ENCODE peak calls at places on chromosome X, in six cellular contexts. N, B, Z, T, A and C are unnamed samples.

GRCh38 chrX:2829469-2830246 is 928 bp downstream of the GYG2 start:
- DNase-seq in N (no peak), B (no peak), Z (no peak), T (no peak), A (no peak), C (no peak)

GRCh38 chrX:18661273-18661672 is 10.6 kb downstream of the RS1 start:
- DNase-seq in N (no peak), B (no peak), Z (no peak), T (no peak), A (no peak), C (no peak)

GRCh38 chrX:70494441-70494840 is 49.8 kb downstream of the DLG3 start:
- DNase-seq in N (no peak), B (no peak), Z (no peak), T (peak), A (no peak), C (no peak)

GRCh38 chrX:39388730-39389129 is 587.5 kb downstream of the MID1IP1 start:
- DNase-seq in N (no peak), B (no peak), Z (no peak), T (no peak), A (no peak), C (no peak)

GRCh38 chrX:78595901-78596502 is 63.1 kb downstream of the RTL3 start:
- DNase-seq in N (no peak), B (peak), Z (peak), T (no peak), A (no peak), C (peak)

GRCh38 chrX:155718964-155719586 is 106.3 kb upstream of the TMLHE start:
- DNase-seq in N (no peak), B (peak), Z (peak), T (no peak), A (no peak), C (peak)

GRCh38 chrX:94524867-94525266 is 850.9 kb downstream of the FAM133A start:
- DNase-seq in N (no peak), B (peak), Z (no peak), T (no peak), A (no peak), C (no peak)

GRCh38 chrX:20527458-20528099 is 260.9 kb upstream of the RPS6KA3 start:
- DNase-seq in N (no peak), B (peak), Z (peak), T (no peak), A (no peak), C (peak)

GRCh38 chrX:106898462-106898861 is 4.7 kb downstream of the RIPPLY1 start:
- DNase-seq in N (peak), B (peak), Z (peak), T (peak), A (no peak), C (peak)

GRCh38 chrX:63275127-63275526 is 76.0 kb downstream of the SPIN4 start:
- DNase-seq in N (peak), B (peak), Z (peak), T (peak), A (no peak), C (peak)

GRCh38 chrX:83934220-83934619 is 73.3 kb downstream of the CYLC1 start:
- DNase-seq in N (no peak), B (no peak), Z (no peak), T (no peak), A (no peak), C (no peak)

GRCh38 chrX:129831486-129831885 is 12.2 kb downstream of the ZDHHC9 start:
- DNase-seq in N (no peak), B (no peak), Z (no peak), T (no peak), A (no peak), C (no peak)

GRCh38 chrX:120251471-120252011 is 929 bp downstream of the ZBTB33 start:
- DNase-seq in N (no peak), B (peak), Z (peak), T (peak), A (peak), C (peak)

GRCh38 chrX:130299279-130300009 is 30.7 kb upstream of the ZNF280C start:
- DNase-seq in N (no peak), B (peak), Z (no peak), T (no peak), A (no peak), C (no peak)

GRCh38 chrX:154012336-154012991 is 7.2 kb downstream of the IRAK1 start:
- DNase-seq in N (no peak), B (no peak), Z (peak), T (no peak), A (peak), C (no peak)

GRCh38 chrX:40213092-40213491 is 115.3 kb upstream of the BCOR start:
- DNase-seq in N (no peak), B (no peak), Z (no peak), T (no peak), A (no peak), C (no peak)

GRCh38 chrX:106649523-106650428 is 38.0 kb downstream of the RADX start:
- DNase-seq in N (peak), B (peak), Z (no peak), T (no peak), A (no peak), C (no peak)

GRCh38 chrX:39402158-39402557 is 600.9 kb downstream of the MID1IP1 start:
- DNase-seq in N (no peak), B (no peak), Z (no peak), T (no peak), A (no peak), C (no peak)

GRCh38 chrX:63751481-63751880 is 33.5 kb downstream of the ARHGEF9 start:
- DNase-seq in N (no peak), B (no peak), Z (no peak), T (no peak), A (peak), C (no peak)

GRCh38 chrX:2445662-2446623 is 54.8 kb downstream of the DHRSX start:
- DNase-seq in N (no peak), B (no peak), Z (no peak), T (no peak), A (no peak), C (no peak)

GRCh38 chrX:24676403-24677024 is 17.2 kb upstream of the POLA1 start:
- DNase-seq in N (no peak), B (no peak), Z (no peak), T (no peak), A (no peak), C (no peak)

GRCh38 chrX:13666836-13667235 is 13.9 kb downstream of the TCEANC start:
- DNase-seq in N (no peak), B (no peak), Z (no peak), T (no peak), A (peak), C (no peak)

GRCh38 chrX:104806346-104806745 is 240.3 kb downstream of the IL1RAPL2 start:
- DNase-seq in N (no peak), B (no peak), Z (no peak), T (no peak), A (no peak), C (no peak)

GRCh38 chrX:150182176-150182575 is 180.9 kb upstream of the MAMLD1 start:
- DNase-seq in N (no peak), B (no peak), Z (no peak), T (no peak), A (no peak), C (no peak)

GRCh38 chrX:3603026-3603661 is 110.3 kb downstream of the PRKX start:
- DNase-seq in N (no peak), B (no peak), Z (no peak), T (no peak), A (no peak), C (no peak)

GRCh38 chrX:150573702-150574101 is 5.3 kb downstream of the MTM1 start:
- DNase-seq in N (no peak), B (no peak), Z (no peak), T (no peak), A (no peak), C (no peak)

GRCh38 chrX:11137543-11138139 is 26.5 kb downstream of the HCCS start:
- DNase-seq in N (no peak), B (peak), Z (peak), T (peak), A (no peak), C (peak)

GRCh38 chrX:54066841-54067240 is 22.6 kb upstream of the PHF8 start:
- DNase-seq in N (no peak), B (no peak), Z (peak), T (peak), A (no peak), C (peak)

GRCh38 chrX:154529206-154529612 is 13.2 kb upstream of the FAM3A start:
- DNase-seq in N (no peak), B (no peak), Z (no peak), T (peak), A (no peak), C (peak)

GRCh38 chrX:12922600-12922919 is 16.1 kb downstream of the TLR8 start:
- DNase-seq in N (no peak), B (no peak), Z (no peak), T (no peak), A (no peak), C (no peak)

GRCh38 chrX:119218198-119218597 is 17.9 kb upstream of the PGRMC1 start:
- DNase-seq in N (no peak), B (no peak), Z (no peak), T (peak), A (no peak), C (peak)
- TF ChIP-seq CTCF in N (no peak), B (peak), Z (peak), T (peak), A (no peak), C (peak)

GRCh38 chrX:49230500-49231232 is 2.5 kb downstream of the CACNA1F start:
- DNase-seq in N (no peak), B (peak), Z (no peak), T (no peak), A (peak), C (no peak)
- TF ChIP-seq CTCF in N (peak), B (peak), Z (no peak), T (no peak), A (no peak), C (peak)

GRCh38 chrX:123906557-123907316 is 46.9 kb downstream of the XIAP start:
- DNase-seq in N (no peak), B (no peak), Z (no peak), T (no peak), A (no peak), C (no peak)

GRCh38 chrX:123905334-123905733 is 45.5 kb downstream of the XIAP start:
- DNase-seq in N (no peak), B (no peak), Z (no peak), T (no peak), A (no peak), C (no peak)

GRCh38 chrX:123909498-123909897 is 49.6 kb downstream of the XIAP start:
- DNase-seq in N (no peak), B (no peak), Z (peak), T (no peak), A (no peak), C (peak)
- TF ChIP-seq CTCF in N (no peak), B (no peak), Z (no peak), T (no peak), A (no peak), C (no peak)

DNA sequence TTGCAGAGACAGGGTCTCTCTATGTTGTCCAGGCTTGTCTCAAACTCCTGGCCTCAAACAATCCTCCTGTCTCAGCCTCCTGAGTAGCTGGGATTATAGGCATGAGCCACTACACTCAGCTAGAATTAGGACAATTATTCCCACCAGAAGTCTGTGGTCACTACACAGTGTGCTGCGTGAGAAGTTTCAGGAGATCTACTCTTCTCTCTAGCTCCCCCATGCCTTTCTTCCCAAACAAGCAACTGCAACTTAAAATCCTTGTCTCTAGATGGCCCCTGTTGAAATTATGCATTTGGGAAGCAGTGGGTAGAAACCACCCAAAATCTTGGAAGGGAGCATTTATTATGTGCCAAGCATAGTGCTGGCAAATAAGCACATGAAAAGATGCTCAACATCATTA is 21.1 kb upstream of the MAP7D3 start:
- DNase-seq in N (no peak), B (no peak), Z (peak), T (no peak), A (no peak), C (peak)
- TF ChIP-seq CTCF in N (no peak), B (no peak), Z (peak), T (peak), A (no peak), C (no peak)

GRCh38 chrX:111444881-111445280 is 32.9 kb upstream of the DCX start:
- DNase-seq in N (no peak), B (peak), Z (no peak), T (no peak), A (no peak), C (no peak)

GRCh38 chrX:111445485-111445884 is 33.5 kb upstream of the DCX start:
- DNase-seq in N (no peak), B (peak), Z (peak), T (peak), A (no peak), C (peak)

GRCh38 chrX:111442791-111443190 is 30.8 kb upstream of the DCX start:
- DNase-seq in N (no peak), B (no peak), Z (no peak), T (no peak), A (no peak), C (no peak)

GRCh38 chrX:111447298-111447697 is 35.3 kb upstream of the DCX start:
- DNase-seq in N (no peak), B (peak), Z (no peak), T (no peak), A (no peak), C (peak)
- TF ChIP-seq CTCF in N (peak), B (peak), Z (no peak), T (no peak), A (no peak), C (no peak)

GRCh38 chrX:112669834-112670233 is 9.9 kb downstream of the LHFPL1 start:
- DNase-seq in N (no peak), B (no peak), Z (no peak), T (no peak), A (no peak), C (no peak)
- TF ChIP-seq CTCF in N (no peak), B (no peak), Z (no peak), T (no peak), A (no peak), C (no peak)

DNA sequence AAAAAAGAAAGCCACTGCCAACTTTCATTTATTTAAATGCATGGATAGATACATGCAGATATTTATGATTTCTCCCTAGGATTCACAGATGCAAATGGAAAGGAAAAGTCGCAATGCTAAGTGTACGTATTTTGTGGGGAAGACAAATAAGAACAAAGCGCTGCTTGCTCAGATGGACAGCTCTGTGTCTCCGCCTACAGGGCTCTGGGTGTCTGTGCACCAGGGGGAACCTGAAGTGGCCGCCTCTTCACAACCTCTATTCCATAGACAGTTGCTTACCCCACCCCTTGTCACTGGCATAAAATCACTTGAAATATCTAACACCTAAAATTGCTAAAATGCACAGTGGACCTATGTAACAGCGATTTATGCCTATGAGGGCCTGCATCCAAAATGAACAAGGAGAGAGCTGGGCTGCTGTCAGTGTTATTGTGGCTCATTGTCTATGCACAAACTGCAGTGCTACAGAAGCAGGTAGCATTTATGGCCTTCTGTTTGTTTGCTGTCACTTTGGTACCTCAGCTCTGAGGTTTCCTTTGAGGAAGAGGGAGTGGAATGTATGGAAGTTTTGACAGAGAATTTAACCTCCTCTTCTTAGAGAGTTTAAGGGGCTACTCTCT is 58.6 kb upstream of the PAGE1 start:
- DNase-seq in N (no peak), B (peak), Z (peak), T (no peak), A (no peak), C (peak)
- TF ChIP-seq CTCF in N (peak), B (peak), Z (peak), T (peak), A (peak), C (peak)

GRCh38 chrX:8728932-8729331 is 3.0 kb downstream of the ANOS1 start:
- DNase-seq in N (no peak), B (no peak), Z (no peak), T (no peak), A (no peak), C (no peak)
- TF ChIP-seq CTCF in N (no peak), B (no peak), Z (no peak), T (no peak), A (no peak), C (no peak)

DNA sequence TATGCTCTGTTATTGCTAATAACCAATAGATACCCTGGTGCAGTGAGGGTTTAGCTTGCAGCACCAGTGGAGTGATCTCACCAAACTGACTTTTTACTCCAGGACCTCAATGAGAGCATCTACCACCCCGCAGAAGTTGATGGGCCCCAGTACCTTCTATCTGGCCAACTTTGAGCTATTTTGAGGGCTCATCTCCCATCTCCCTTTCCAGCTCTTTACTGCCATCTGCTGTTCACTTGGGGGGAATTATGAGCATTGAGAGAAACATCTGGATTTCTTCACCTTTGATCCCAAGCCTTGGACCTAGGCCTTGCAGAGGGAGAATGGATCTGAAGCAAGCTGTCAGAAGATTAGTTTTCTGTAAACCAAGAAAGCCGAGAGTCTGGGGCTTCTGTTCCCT is 143.6 kb downstream of the TMEM164 start:
- DNase-seq in N (no peak), B (peak), Z (peak), T (no peak), A (no peak), C (peak)
- TF ChIP-seq CTCF in N (peak), B (peak), Z (peak), T (peak), A (peak), C (peak)